ENCODE peak calls at places on chromosomes 11 and 22, in six cellular contexts. K, O, G, I, S and J are unnamed samples.
A peak's percentile ranks its signal among the peaks of the same experiment; 100 is the strongest.

GRCh38 chr11:86538223-86538548 is 134.2 kb downstream of the ME3 start:
- DNase-seq in K (no peak), O (no peak), G (no peak), I (no peak), S (no peak), J (no peak)

GRCh38 chr11:64924910-64925284 is 408 bp downstream of the PPP2R5B start:
- DNase-seq in K (no peak), O (no peak), G (peak; percentile 64), I (no peak), S (no peak), J (no peak)

GRCh38 chr11:6404341-6405038 is 14.2 kb downstream of the SMPD1 start:
- DNase-seq in K (no peak), O (no peak), G (peak; percentile 73), I (no peak), S (no peak), J (no peak)

GRCh38 chr11:120489799-120490198 is 21.7 kb upstream of the GRIK4 start:
- DNase-seq in K (no peak), O (no peak), G (no peak), I (no peak), S (peak; percentile 52), J (no peak)

GRCh38 chr11:112113539-112114457 is 27.1 kb downstream of the SDHD start:
- DNase-seq in K (peak; percentile 95), O (peak; percentile 47), G (peak; percentile 53), I (no peak), S (peak; percentile 81), J (no peak)

GRCh38 chr11:66068923-66069714 is 953 bp upstream of the PACS1 start:
- DNase-seq in K (peak; percentile 32), O (peak; percentile 53), G (peak; percentile 64), I (peak; percentile 46), S (no peak), J (no peak)

GRCh38 chr22:48208894-48209293 is 1446.4 kb downstream of the TBC1D22A start:
- DNase-seq in K (no peak), O (no peak), G (no peak), I (no peak), S (no peak), J (no peak)

GRCh38 chr11:116791002-116791812 is 472 bp downstream of the APOA5 start:
- DNase-seq in K (peak; percentile 78), O (no peak), G (peak; percentile 90), I (peak; percentile 82), S (peak; percentile 52), J (no peak)

GRCh38 chr11:130159657-130160459 is at the start of gene ST14:
- DNase-seq in K (peak; percentile 38), O (no peak), G (peak; percentile 39), I (no peak), S (peak; percentile 81), J (no peak)

GRCh38 chr11:79081441-79082124 is 359.2 kb downstream of the TENM4 start:
- DNase-seq in K (no peak), O (no peak), G (no peak), I (no peak), S (no peak), J (no peak)

GRCh38 chr11:70201876-70202861 is 927 bp upstream of the FADD start:
- DNase-seq in K (peak; percentile 23), O (no peak), G (no peak), I (no peak), S (no peak), J (no peak)

GRCh38 chr11:103359221-103359620 is 250.0 kb downstream of the DYNC2H1 start:
- DNase-seq in K (no peak), O (no peak), G (no peak), I (no peak), S (no peak), J (no peak)

GRCh38 chr11:59545179-59546020 is 34.1 kb downstream of the OR4D9 start:
- DNase-seq in K (no peak), O (no peak), G (no peak), I (no peak), S (peak; percentile 92), J (no peak)

GRCh38 chr11:119318240-119319135 is 1.6 kb upstream of the MCAM start:
- DNase-seq in K (no peak), O (no peak), G (peak; percentile 51), I (no peak), S (no peak), J (peak; percentile 37)

GRCh38 chr11:37061426-37061825 is 463.4 kb upstream of the RAG2 start:
- DNase-seq in K (no peak), O (no peak), G (no peak), I (no peak), S (no peak), J (no peak)

GRCh38 chr22:40967120-40967760 is 16.1 kb downstream of the RBX1 start:
- DNase-seq in K (no peak), O (no peak), G (no peak), I (no peak), S (no peak), J (no peak)

GRCh38 chr11:123300874-123301695 is 106.0 kb upstream of the CLMP start:
- DNase-seq in K (no peak), O (peak; percentile 28), G (no peak), I (no peak), S (peak; percentile 8), J (peak; percentile 26)

GRCh38 chr11:121418625-121419114 is 33.4 kb upstream of the SORL1 start:
- DNase-seq in K (peak; percentile 65), O (no peak), G (no peak), I (no peak), S (no peak), J (no peak)

GRCh38 chr22:28116261-28116673 is 197.2 kb upstream of the PITPNB start:
- DNase-seq in K (no peak), O (peak; percentile 67), G (peak; percentile 67), I (no peak), S (peak; percentile 14), J (peak; percentile 74)

GRCh38 chr11:8222820-8223512 is 40.7 kb downstream of the LMO1 start:
- DNase-seq in K (no peak), O (no peak), G (no peak), I (no peak), S (no peak), J (no peak)

GRCh38 chr11:1812801-1813200 is 22.0 kb upstream of the SYT8 start:
- DNase-seq in K (no peak), O (no peak), G (no peak), I (no peak), S (no peak), J (no peak)

GRCh38 chr11:23732026-23732425 is 764.8 kb upstream of the LUZP2 start:
- DNase-seq in K (no peak), O (no peak), G (peak; percentile 25), I (no peak), S (no peak), J (no peak)

GRCh38 chr22:43126506-43127165 is 16.1 kb downstream of the BIK start:
- DNase-seq in K (no peak), O (peak; percentile 11), G (peak; percentile 92), I (no peak), S (peak; percentile 68), J (no peak)

GRCh38 chr11:76696756-76697155 is 26.2 kb upstream of the LRRC32 start:
- DNase-seq in K (no peak), O (no peak), G (no peak), I (no peak), S (no peak), J (no peak)

GRCh38 chr11:78740175-78741161 is 165.8 kb upstream of the NARS2 start:
- DNase-seq in K (no peak), O (no peak), G (no peak), I (no peak), S (no peak), J (no peak)

GRCh38 chr11:64569300-64569970 is 21.6 kb upstream of the SLC22A12 start:
- DNase-seq in K (no peak), O (no peak), G (no peak), I (no peak), S (no peak), J (no peak)

GRCh38 chr22:30435674-30436126 is 10.1 kb downstream of the MTFP1 start:
- DNase-seq in K (peak; percentile 48), O (no peak), G (no peak), I (peak; percentile 73), S (no peak), J (no peak)

GRCh38 chr11:118911880-118912741 is 13.6 kb downstream of the BCL9L start:
- DNase-seq in K (no peak), O (no peak), G (peak; percentile 75), I (peak; percentile 74), S (peak; percentile 86), J (peak; percentile 99)

GRCh38 chr11:15815246-15816209 is 540.8 kb downstream of the SOX6 start:
- DNase-seq in K (no peak), O (peak; percentile 5), G (no peak), I (no peak), S (no peak), J (no peak)

GRCh38 chr11:65437436-65438227 is 15.0 kb downstream of the NEAT1 start:
- DNase-seq in K (no peak), O (no peak), G (no peak), I (no peak), S (no peak), J (no peak)